ENCODE peak calls at places on chromosomes 4 and X, in eight cellular contexts. Q, U, I, G, D, H, O and K are unnamed samples.

GRCh38 chr4:140790765-140791164 is 34.6 kb upstream of the TBC1D9 start:
- DNase-seq in Q (peak; percentile 34), U (peak; percentile 31), I (no peak), G (no peak), D (no peak), H (no peak), O (no peak), K (no peak)

GRCh38 chr4:150354214-150354796 is 227.6 kb upstream of the MAB21L2 start:
- DNase-seq in Q (no peak), U (no peak), I (no peak), G (no peak), D (no peak), H (no peak), O (no peak), K (no peak)

GRCh38 chrX:16836371-16836770 is 33.8 kb downstream of the RBBP7 start:
- DNase-seq in Q (no peak), U (peak; percentile 79), I (peak; percentile 62), G (no peak), D (no peak), H (peak; percentile 49), O (no peak), K (no peak)

GRCh38 chr4:145815027-145815612 is 123.5 kb downstream of the ZNF827 start:
- DNase-seq in Q (no peak), U (no peak), I (no peak), G (no peak), D (no peak), H (no peak), O (no peak), K (no peak)

GRCh38 chrX:47156611-47157520 is 11.8 kb downstream of the RBM10 start:
- DNase-seq in Q (no peak), U (no peak), I (no peak), G (no peak), D (no peak), H (peak; percentile 13), O (peak; percentile 4), K (no peak)

GRCh38 chr4:172892300-172892699 is 276.3 kb upstream of the GALNT7 start:
- DNase-seq in Q (no peak), U (no peak), I (peak; percentile 35), G (peak; percentile 18), D (no peak), H (no peak), O (peak; percentile 26), K (no peak)

GRCh38 chr4:3301450-3302163 is 8.8 kb downstream of the RGS12 start:
- DNase-seq in Q (no peak), U (peak; percentile 13), I (no peak), G (no peak), D (peak; percentile 41), H (no peak), O (no peak), K (peak; percentile 53)

GRCh38 chrX:68714856-68715255 is 67.4 kb downstream of the STARD8 start:
- DNase-seq in Q (no peak), U (no peak), I (no peak), G (no peak), D (no peak), H (no peak), O (no peak), K (no peak)

GRCh38 chr4:105147226-105148151 is 813 bp downstream of the TET2 start:
- DNase-seq in Q (peak; percentile 40), U (peak; percentile 48), I (peak; percentile 24), G (no peak), D (no peak), H (peak; percentile 32), O (peak; percentile 26), K (no peak)

GRCh38 chr4:156957558-156957957 is 14.0 kb downstream of the PDGFC start:
- DNase-seq in Q (no peak), U (no peak), I (no peak), G (no peak), D (no peak), H (no peak), O (no peak), K (no peak)

GRCh38 chr4:167721574-167721973 is 370.8 kb upstream of the ANXA10 start:
- DNase-seq in Q (no peak), U (no peak), I (peak; percentile 2), G (no peak), D (no peak), H (no peak), O (no peak), K (no peak)

GRCh38 chr4:20984011-20984836 is 284.0 kb downstream of the PACRGL start:
- DNase-seq in Q (no peak), U (no peak), I (no peak), G (no peak), D (no peak), H (no peak), O (no peak), K (no peak)

GRCh38 chr4:138222041-138222440 is 20.1 kb downstream of the SLC7A11 start:
- DNase-seq in Q (no peak), U (no peak), I (peak; percentile 89), G (no peak), D (no peak), H (no peak), O (no peak), K (no peak)

GRCh38 chrX:150211988-150212387 is 151.1 kb upstream of the MAMLD1 start:
- DNase-seq in Q (no peak), U (no peak), I (no peak), G (no peak), D (no peak), H (no peak), O (no peak), K (no peak)

DNA sequence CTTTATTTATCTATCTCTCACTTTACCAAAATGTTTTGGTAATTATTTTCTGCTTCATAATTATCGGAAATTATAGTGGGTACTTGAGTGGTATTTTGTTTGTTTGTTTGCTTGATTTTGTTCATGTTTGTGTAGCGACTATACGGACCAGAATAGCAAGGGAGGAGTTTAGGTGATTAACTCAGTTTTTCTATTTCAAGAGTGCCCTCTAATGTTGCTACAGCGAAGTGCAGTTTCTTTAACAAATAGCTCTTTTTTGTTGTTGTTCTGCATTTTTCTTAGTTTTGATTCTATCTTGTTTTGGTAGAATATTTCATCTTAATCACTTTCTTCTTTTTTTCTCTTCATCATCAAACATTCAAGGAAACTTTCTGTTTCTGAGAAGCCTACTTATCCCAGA is 40.8 kb upstream of the QRFPR start:
- DNase-seq in Q (no peak), U (no peak), I (no peak), G (peak; percentile 13), D (no peak), H (no peak), O (no peak), K (no peak)
- TF ChIP-seq CTCF in Q (peak; percentile 58), U (no peak), I (peak; percentile 25), G (peak; percentile 54), D (no peak), H (no peak), O (no peak), K (no peak)

GRCh38 chrX:75522565-75523411 is at the start of gene ZDHHC15:
- DNase-seq in Q (peak; percentile 58), U (peak; percentile 49), I (no peak), G (no peak), D (no peak), H (peak; percentile 55), O (no peak), K (peak; percentile 18)
- TF ChIP-seq POLR2A in Q (no peak), U (no peak), I (no peak), G (no peak), D (no peak), H (no peak), O (no peak), K (no peak)

GRCh38 chr4:42302348-42302747 is 94.9 kb upstream of the SHISA3 start:
- DNase-seq in Q (no peak), U (peak; percentile 23), I (peak; percentile 21), G (peak; percentile 43), D (no peak), H (peak; percentile 29), O (peak; percentile 23), K (no peak)
- TF ChIP-seq CTCF in Q (peak; percentile 33), U (no peak), I (no peak), G (peak; percentile 5), D (peak; percentile 22), H (no peak), O (peak; percentile 31), K (no peak)

GRCh38 chrX:283115-283845 is 2.1 kb downstream of the PLCXD1 start:
- DNase-seq in Q (peak; percentile 90), U (peak; percentile 83), I (peak; percentile 96), G (peak; percentile 60), D (peak; percentile 78), H (peak; percentile 90), O (peak; percentile 77), K (peak; percentile 92)
- TF ChIP-seq POLR2A in Q (no peak), U (no peak), I (peak; percentile 36), G (no peak), D (no peak), H (no peak), O (peak; percentile 87), K (no peak)

DNA sequence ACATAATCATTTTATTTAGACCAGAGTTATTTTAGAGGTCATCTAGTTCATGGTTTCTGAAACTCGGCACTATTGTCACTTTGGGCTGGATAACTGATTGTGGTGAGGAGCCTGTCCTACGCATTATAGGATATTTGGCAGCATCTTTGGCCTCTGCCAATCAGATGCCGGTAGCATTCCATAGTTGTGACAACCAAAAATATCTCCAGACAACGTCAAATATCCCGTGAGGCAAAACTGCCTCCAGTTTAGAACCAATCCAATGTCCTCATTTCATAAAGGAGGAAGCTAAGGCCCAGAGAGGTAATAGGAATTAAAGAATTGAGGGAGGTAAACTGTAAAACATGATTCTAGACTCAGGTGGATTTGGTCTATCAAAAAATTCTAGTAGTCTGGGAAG is 6.1 kb downstream of the ZMAT1 start:
- DNase-seq in Q (no peak), U (no peak), I (no peak), G (no peak), D (no peak), H (no peak), O (no peak), K (no peak)
- TF ChIP-seq CTCF in Q (no peak), U (no peak), I (no peak), G (no peak), D (no peak), H (no peak), O (no peak), K (no peak)

GRCh38 chrX:109735241-109735744 is 2.2 kb upstream of the ACSL4 start:
- DNase-seq in Q (no peak), U (no peak), I (no peak), G (no peak), D (no peak), H (no peak), O (no peak), K (no peak)

GRCh38 chrX:109733658-109734022 is 583 bp upstream of the ACSL4 start:
- DNase-seq in Q (no peak), U (no peak), I (no peak), G (no peak), D (no peak), H (no peak), O (no peak), K (no peak)

GRCh38 chrX:109732319-109732779 is 708 bp downstream of the ACSL4 start:
- DNase-seq in Q (no peak), U (no peak), I (peak; percentile 7), G (no peak), D (no peak), H (no peak), O (peak; percentile 18), K (no peak)

GRCh38 chrX:109732780-109733657 is at the start of gene ACSL4:
- DNase-seq in Q (peak; percentile 92), U (peak; percentile 90), I (peak; percentile 79), G (peak; percentile 42), D (peak; percentile 75), H (peak; percentile 85), O (peak; percentile 90), K (peak; percentile 62)
- TF ChIP-seq POLR2A in Q (no peak), U (peak; percentile 50), I (no peak), G (peak; percentile 13), D (peak; percentile 58), H (no peak), O (peak; percentile 78), K (no peak)

GRCh38 chr4:143531773-143532491 is 18.4 kb downstream of the SMARCA5 start:
- DNase-seq in Q (no peak), U (no peak), I (no peak), G (no peak), D (no peak), H (no peak), O (no peak), K (no peak)

GRCh38 chr4:143531368-143531767 is 17.9 kb downstream of the SMARCA5 start:
- DNase-seq in Q (no peak), U (no peak), I (peak; percentile 4), G (no peak), D (no peak), H (no peak), O (no peak), K (no peak)
- TF ChIP-seq CTCF in Q (peak; percentile 50), U (no peak), I (peak; percentile 36), G (no peak), D (peak; percentile 46), H (no peak), O (no peak), K (no peak)